ENCODE peak calls at places on chromosomes 2 and 18, in six cellular contexts. G, Z, N, T, A and F are unnamed samples.

GRCh38 chr2:84880645-84881521 is at the start of gene TRABD2A:
- DNase-seq in N (peak; percentile 69), A (peak; percentile 28), T (peak; percentile 84), Z (peak; percentile 71), G (peak; percentile 43), F (peak; percentile 63)

GRCh38 chr2:174344716-174345472 is 10.1 kb downstream of the SP9 start:
- DNase-seq in G (peak; percentile 54), T (peak; percentile 58), A (peak; percentile 64), N (no peak), Z (peak; percentile 63), F (no peak)

GRCh38 chr2:239078128-239078924 is 230.4 kb downstream of the TWIST2 start:
- DNase-seq in N (no peak), Z (no peak), T (no peak), A (no peak), G (no peak), F (no peak)

GRCh38 chr18:35158728-35159443 is 81.9 kb upstream of the ZNF397 start:
- DNase-seq in N (no peak), Z (no peak), G (no peak), A (no peak), T (no peak), F (no peak)

GRCh38 chr2:227447606-227448005 is 24.4 kb upstream of the AGFG1 start:
- DNase-seq in G (no peak), T (no peak), N (no peak), Z (peak; percentile 88), A (peak; percentile 35), F (no peak)

GRCh38 chr2:207682557-207682956 is 28.9 kb upstream of the CCNYL1 start:
- DNase-seq in T (no peak), N (no peak), Z (no peak), G (no peak), A (no peak), F (no peak)

GRCh38 chr2:99205491-99205890 is 24.5 kb downstream of the MRPL30 start:
- DNase-seq in T (peak; percentile 49), A (no peak), Z (no peak), N (peak; percentile 45), G (no peak), F (peak; percentile 52)

GRCh38 chr2:241482126-241482525 is 26.3 kb downstream of the STK25 start:
- DNase-seq in T (no peak), G (no peak), A (no peak), Z (no peak), N (no peak), F (no peak)

GRCh38 chr2:127929449-127929848 is 43.7 kb upstream of the AMMECR1L start:
- DNase-seq in N (no peak), G (no peak), Z (no peak), A (no peak), T (no peak), F (no peak)

GRCh38 chr18:48546411-48546810 is 7.6 kb downstream of the CTIF start:
- DNase-seq in T (no peak), N (no peak), G (no peak), Z (peak; percentile 81), A (peak; percentile 85), F (no peak)

GRCh38 chr18:35786359-35787042 is 186.0 kb upstream of the RMP24 start:
- DNase-seq in G (no peak), Z (no peak), N (no peak), A (no peak), T (no peak), F (no peak)

GRCh38 chr2:240233891-240234502 is 93.5 kb upstream of the OTOS start:
- DNase-seq in G (no peak), Z (no peak), A (peak; percentile 18), N (no peak), T (no peak), F (peak; percentile 47)

GRCh38 chr2:20446280-20446916 is 476 bp upstream of the RHOB start:
- DNase-seq in T (no peak), A (no peak), N (no peak), G (no peak), Z (no peak), F (no peak)

GRCh38 chr2:66236067-66236705 is 198.7 kb upstream of the MEIS1 start:
- DNase-seq in T (no peak), G (no peak), Z (no peak), A (no peak), N (no peak), F (no peak)

GRCh38 chr2:136823291-136823690 is 57.9 kb downstream of the THSD7B start:
- DNase-seq in A (no peak), T (no peak), Z (no peak), N (no peak), G (no peak), F (no peak)

GRCh38 chr2:44844651-44845270 is 96.7 kb upstream of the SIX3 start:
- DNase-seq in T (no peak), Z (no peak), A (no peak), N (no peak), G (no peak), F (no peak)

GRCh38 chr2:26130763-26131162 is 42.1 kb upstream of the GAREM2 start:
- DNase-seq in T (no peak), G (no peak), Z (no peak), A (no peak), N (no peak), F (no peak)

DNA sequence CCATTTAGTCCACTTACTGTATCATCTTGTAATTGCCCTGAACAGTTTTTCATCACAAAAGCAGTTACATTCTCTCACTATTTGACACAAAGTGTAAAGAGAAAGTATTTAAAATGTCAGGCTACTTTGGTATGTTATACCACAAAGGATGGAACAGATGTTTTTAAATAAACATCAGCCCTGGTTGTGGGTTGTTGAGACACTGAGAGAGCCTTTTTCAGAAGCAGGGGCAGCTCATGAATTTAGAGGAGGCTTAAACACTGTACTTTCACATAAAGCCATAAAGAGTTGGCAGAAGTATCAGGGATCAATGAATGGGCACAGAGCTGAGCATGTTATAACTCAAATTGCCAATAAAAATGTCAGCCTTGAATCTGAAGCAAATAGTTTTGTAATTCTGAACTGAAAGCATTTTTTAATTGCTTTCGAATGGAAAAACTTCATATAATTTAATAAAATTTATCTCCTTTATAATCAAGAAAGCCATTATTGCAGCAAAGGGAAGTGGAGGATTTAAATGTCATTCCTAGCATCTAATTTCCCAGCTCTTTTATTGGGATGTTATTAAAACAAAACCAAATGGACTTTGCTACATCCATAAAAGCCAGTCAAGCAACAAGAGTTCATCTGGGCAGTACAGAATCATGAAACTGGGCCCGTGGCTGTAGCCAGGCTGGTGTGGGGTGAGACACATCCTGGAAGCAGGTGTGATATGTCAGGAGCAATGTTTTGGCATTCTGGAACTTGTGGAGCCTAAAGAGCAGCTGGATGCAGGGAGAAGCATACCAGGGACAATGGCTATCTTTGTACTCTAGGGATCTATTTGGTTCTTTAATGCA is 95.1 kb upstream of the NT5C1B start:
- DNase-seq in Z (peak; percentile 66), T (no peak), N (no peak), G (no peak), A (peak; percentile 68), F (no peak)
- H3K4me2 ChIP-seq in Z (peak overlapping the region; percentile 56), T (no peak overlapping the region), N (no peak overlapping the region), G (no peak overlapping the region), A (no peak overlapping the region), F (no peak overlapping the region)

GRCh38 chr2:204171432-204171960 is 234.9 kb downstream of the ICOS start:
- DNase-seq in G (no peak), T (no peak), A (no peak), N (no peak), Z (no peak), F (no peak)
- H2BK120ac ChIP-seq in G (no peak overlapping the region), T (no peak overlapping the region), A (no peak overlapping the region), N (no peak overlapping the region), Z (no peak overlapping the region), F (no peak overlapping the region)

GRCh38 chr2:176088937-176089842 is 3.3 kb upstream of the HOXD13 start:
- DNase-seq in N (peak; percentile 11), A (no peak), Z (no peak), T (peak; percentile 48), G (no peak), F (no peak)

GRCh38 chr2:176085861-176086771 is 2.4 kb upstream of the EVX2 start:
- DNase-seq in A (no peak), Z (peak; percentile 34), N (peak; percentile 74), G (no peak), T (peak; percentile 73), F (no peak)

GRCh38 chr2:176085120-176085788 is 1.5 kb upstream of the EVX2 start:
- DNase-seq in G (no peak), Z (no peak), T (peak; percentile 64), A (no peak), N (peak; percentile 63), F (no peak)

GRCh38 chr2:176088048-176088936 is 4.2 kb upstream of the HOXD13 start:
- DNase-seq in G (no peak), N (peak; percentile 85), Z (peak; percentile 23), T (peak; percentile 80), A (peak; percentile 47), F (peak; percentile 58)

DNA sequence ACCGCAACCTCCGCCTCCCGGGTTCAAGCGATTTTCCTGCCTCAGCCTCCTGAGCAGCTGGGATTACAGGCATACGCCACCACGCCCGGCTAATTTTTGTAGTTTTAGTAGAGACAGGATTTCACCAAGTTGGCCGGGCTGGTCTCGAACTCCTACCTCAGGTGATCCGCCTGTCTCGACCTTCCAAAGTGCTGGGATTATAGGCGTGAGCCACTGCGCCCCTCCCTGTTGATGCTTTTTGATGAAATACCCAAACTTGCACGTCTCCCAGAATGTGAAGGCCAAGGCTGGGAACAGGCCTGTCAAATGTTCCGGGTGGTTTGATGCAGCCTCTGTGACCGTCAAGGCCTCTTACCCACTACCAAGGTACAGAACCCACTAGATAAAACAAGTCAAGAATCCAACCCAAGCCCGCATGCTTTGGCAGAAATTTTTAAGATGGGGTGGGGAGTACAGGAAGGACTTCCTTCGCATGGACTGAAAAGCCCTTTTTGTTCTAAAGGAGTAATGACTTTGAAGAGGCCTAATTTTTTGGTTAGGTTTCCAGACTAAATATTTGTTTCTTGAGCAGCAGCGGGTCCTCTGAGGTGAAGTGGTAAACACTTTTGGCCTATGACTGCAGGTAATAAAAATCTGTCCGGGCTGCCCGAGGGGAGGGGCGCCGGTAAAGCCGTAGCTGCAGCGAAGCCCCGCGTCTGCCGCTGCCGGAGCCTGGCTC is 3.7 kb upstream of the EVX2 start:
- DNase-seq in G (no peak), N (no peak), Z (no peak), T (no peak), A (no peak), F (no peak)
- H3K23ac ChIP-seq in G (no peak overlapping the region), N (no peak overlapping the region), Z (no peak overlapping the region), T (no peak overlapping the region), A (no peak overlapping the region), F (no peak overlapping the region)

DNA sequence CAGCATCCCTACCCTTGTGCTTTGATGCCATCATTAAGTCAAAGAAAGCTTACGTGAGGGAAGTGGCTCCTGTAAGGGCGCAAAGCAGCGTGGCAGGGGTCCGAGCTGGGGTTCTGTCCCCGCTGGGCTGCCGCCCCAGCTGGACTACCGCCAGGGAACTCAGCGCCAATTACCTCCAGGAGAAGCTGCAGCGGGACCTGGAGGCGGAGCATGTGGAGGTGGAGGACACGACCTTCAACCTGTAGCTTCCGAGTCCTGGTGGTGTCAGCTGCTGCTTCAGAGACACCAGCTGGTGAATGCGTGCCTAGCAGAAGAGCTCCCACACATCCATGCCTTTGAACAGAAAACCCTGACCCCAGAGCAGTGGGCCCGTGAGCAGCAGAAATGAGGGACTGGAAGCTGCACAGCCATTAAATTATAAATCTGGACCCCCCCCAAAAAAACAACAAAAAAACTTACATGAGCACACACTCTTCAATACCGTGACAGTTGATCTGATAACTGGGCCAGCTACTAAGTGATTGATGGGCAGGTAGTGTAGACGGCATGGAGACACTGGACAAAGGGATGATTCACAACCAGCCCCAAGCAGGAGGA is 20.1 kb upstream of the YES1 start:
- DNase-seq in G (no peak), N (peak; percentile 94), A (peak; percentile 30), Z (no peak), T (peak; percentile 62), F (peak; percentile 6)
- H3K4me2 ChIP-seq in G (no peak overlapping the region), N (peak overlapping the region; percentile 6), A (peak overlapping the region; percentile 66), Z (peak overlapping the region; percentile 50), T (no peak overlapping the region), F (peak overlapping the region; percentile 47)